ENCODE peak calls at places on chromosomes 6 and 20, in ten cellular contexts. N is ascending aorta; E is AG08396; W is activated naive CD4-positive, alpha-beta T cell treated with Interleukin-2 at 50 U/mL for 16 hours; U is HFFc6; R is astrocyte of the hippocampus; B is stimulated activated CD8-positive, alpha-beta memory T cell treated with anti-CD3 and anti-CD28 coated beads, Interleukin-4, amount 100 ng/mL, for 1 hour; D is activated CD8-positive, alpha-beta memory T cell treated with anti-CD3 and anti-CD28 coated beads for 24 hours; P is cerebellum; Q is GM12892. O is an unnamed sample.

GRCh38 chr6:158006821-158007570 is 25.3 kb downstream of the SYNJ2 start:
- DNase-seq in Q (no peak), B (no peak), D (no peak), N (no peak), U (no peak), E (no peak), R (no peak), P (no peak), W (no peak), O (no peak)

GRCh38 chr20:61303675-61304074 is 51.6 kb downstream of the CDH4 start:
- DNase-seq in N (no peak), R (no peak), D (no peak), U (no peak), E (no peak), W (no peak), Q (no peak), B (no peak), P (no peak), O (no peak)

GRCh38 chr6:53825514-53826321 is 30.9 kb downstream of the LRRC1 start:
- DNase-seq in R (no peak), N (no peak), W (no peak), E (no peak), P (no peak), B (no peak), D (no peak), U (no peak), Q (no peak), O (peak)

GRCh38 chr20:3103369-3104032 is 19.0 kb upstream of the AVP start:
- DNase-seq in E (no peak), U (no peak), N (no peak), Q (no peak), B (no peak), R (no peak), W (no peak), P (no peak), D (no peak), O (no peak)

GRCh38 chr6:166010136-166010535 is 157.5 kb downstream of the TBXT start:
- DNase-seq in B (no peak), N (no peak), E (no peak), R (no peak), W (no peak), P (no peak), U (no peak), D (no peak), Q (no peak), O (no peak)

GRCh38 chr6:1995521-1996110 is 249.8 kb downstream of the GMDS start:
- DNase-seq in B (no peak), P (no peak), D (no peak), U (no peak), Q (no peak), W (no peak), N (no peak), E (no peak), R (peak), O (peak)

GRCh38 chr20:58593880-58594473 is 57.1 kb upstream of the STX16 start:
- DNase-seq in B (no peak), E (no peak), P (no peak), D (no peak), R (no peak), U (no peak), W (no peak), Q (no peak), N (no peak), O (no peak)

GRCh38 chr20:45547206-45547770 is at the start of gene EPPIN:
- DNase-seq in D (no peak), Q (no peak), R (no peak), N (no peak), B (no peak), E (no peak), W (no peak), U (no peak), P (no peak), O (no peak)

GRCh38 chr6:53795254-53795701 is 473 bp downstream of the LRRC1 start:
- DNase-seq in D (no peak), U (no peak), R (no peak), P (peak), E (no peak), N (no peak), W (no peak), B (no peak), Q (no peak), O (no peak)

GRCh38 chr20:38505091-38505455 is 32.4 kb downstream of the RALGAPB start:
- DNase-seq in E (no peak), D (no peak), U (no peak), B (no peak), W (no peak), R (no peak), P (no peak), N (no peak), Q (no peak), O (no peak)

GRCh38 chr6:18488004-18488403 is 100.9 kb downstream of the RNF144B start:
- DNase-seq in N (no peak), R (peak), D (no peak), B (no peak), Q (no peak), P (no peak), E (no peak), W (no peak), U (no peak), O (no peak)

GRCh38 chr20:59456342-59457132 is 147.8 kb upstream of the PHACTR3 start:
- DNase-seq in U (no peak), E (no peak), D (no peak), R (no peak), P (no peak), W (no peak), B (no peak), N (no peak), Q (no peak), O (no peak)

GRCh38 chr6:151286192-151286591 is 46.4 kb downstream of the AKAP12 start:
- DNase-seq in E (no peak), B (no peak), Q (no peak), U (no peak), R (peak), N (no peak), D (no peak), P (no peak), W (no peak), O (no peak)

GRCh38 chr6:131778134-131778533 is 29.7 kb upstream of the ENPP1 start:
- DNase-seq in E (no peak), W (no peak), N (no peak), U (no peak), D (no peak), B (no peak), R (peak), Q (no peak), P (no peak), O (no peak)

GRCh38 chr6:144316866-144317204 is 31.7 kb downstream of the UTRN start:
- DNase-seq in Q (no peak), B (no peak), W (no peak), R (no peak), D (no peak), N (no peak), P (no peak), E (no peak), U (no peak), O (no peak)

GRCh38 chr6:52286798-52287432 is 2.4 kb upstream of the MCM3 start:
- DNase-seq in U (peak), D (peak), Q (no peak), N (peak), P (peak), R (peak), W (peak), B (no peak), E (peak), O (peak)

GRCh38 chr6:43171284-43172126 is 436 bp downstream of the SRF start:
- DNase-seq in U (no peak), Q (no peak), E (no peak), N (no peak), R (peak), B (no peak), W (peak), D (no peak), P (no peak), O (no peak)

GRCh38 chr6:121436172-121436965 is 923 bp downstream of the GJA1 start:
- DNase-seq in B (no peak), D (no peak), E (no peak), Q (no peak), R (peak), U (no peak), P (no peak), W (no peak), N (no peak), O (no peak)

GRCh38 chr20:38305541-38305940 is 1.6 kb downstream of the BPI start:
- DNase-seq in N (no peak), B (no peak), U (no peak), W (no peak), P (no peak), E (no peak), D (no peak), Q (no peak), R (no peak), O (no peak)

GRCh38 chr20:62925420-62926228 is 681 bp downstream of the DIDO1 start:
- DNase-seq in Q (peak), P (no peak), R (peak), N (no peak), U (no peak), B (no peak), W (peak), D (peak), E (peak), O (peak)

GRCh38 chr6:39453956-39454524 is 131.5 kb upstream of the KCNK16 start:
- DNase-seq in U (no peak), Q (no peak), W (no peak), D (no peak), P (no peak), B (no peak), R (no peak), E (no peak), N (no peak), O (no peak)

GRCh38 chr6:164113637-164114036 is 699.1 kb downstream of the QKI start:
- DNase-seq in W (no peak), E (no peak), N (no peak), D (no peak), U (no peak), B (no peak), R (no peak), Q (no peak), P (no peak), O (no peak)

GRCh38 chr6:119215885-119216590 is 133.5 kb downstream of the MAN1A1 start:
- DNase-seq in R (no peak), Q (no peak), P (no peak), E (no peak), N (no peak), D (no peak), W (no peak), B (no peak), U (no peak), O (no peak)

GRCh38 chr6:131825946-131826345 is 18.1 kb downstream of the ENPP1 start:
- DNase-seq in N (no peak), E (no peak), W (no peak), D (no peak), U (no peak), R (no peak), B (no peak), Q (no peak), P (no peak), O (no peak)

GRCh38 chr6:157831424-157832249 is 8.6 kb downstream of the SNX9 start:
- DNase-seq in R (no peak), U (no peak), E (no peak), Q (no peak), N (no peak), D (no peak), W (no peak), P (no peak), B (no peak), O (no peak)